ENCODE peak calls at places on chromosomes 13 and 19, in ten cellular contexts. E is RWPE1; W is activated T-helper 1 cell treated with anti-CD3 and anti-CD28 coated beads, Interleukin-12 subunit alpha, Interleukin-12 subunit beta, Interleukin-2, Interleukin-4 antibody, amounts not matched to agents 30 ng/mL and 10 ng/mL and 1 ng/mL, durations not matched to agents 14 hours and 24 hours and 36 hours; D is H4; G is stimulated activated CD4-positive, alpha-beta T cell treated with anti-CD3 and anti-CD28 coated beads, Interleukin-1b, Interleukin-23, amount 100 ng/mL, for 1 hour; Z is frontal cortex; F is NCI-H345; P is ELR; O is hippocampal formation; I is fibroblast of pulmonary artery. T is an unnamed sample.
A peak's percentile ranks its signal among the peaks of the same experiment; 100 is the strongest.

GRCh38 chr19:49985926-49986325 is 25.0 kb upstream of the SIGLEC11 start:
- DNase-seq in G (no peak), I (no peak), Z (no peak), P (no peak), W (no peak), F (no peak), D (no peak), E (no peak), O (no peak), T (no peak)

GRCh38 chr19:43507880-43508279 is 3.3 kb upstream of the PHLDB3 start:
- DNase-seq in W (no peak), D (no peak), O (no peak), E (no peak), P (no peak), Z (no peak), I (no peak), G (no peak), F (no peak), T (no peak)

GRCh38 chr19:34676697-34677385 is at the start of gene SCGB2B2:
- DNase-seq in W (no peak), F (peak; percentile 99), G (peak; percentile 50), I (no peak), Z (peak; percentile 77), O (peak; percentile 94), P (no peak), D (peak; percentile 57), E (peak; percentile 61), T (peak; percentile 71)

GRCh38 chr13:46523972-46524737 is 28.8 kb upstream of the LRCH1 start:
- DNase-seq in G (no peak), E (no peak), D (no peak), P (no peak), Z (peak; percentile 27), I (peak; percentile 84), F (no peak), O (no peak), W (no peak), T (peak; percentile 2)

GRCh38 chr19:6705931-6706632 is 14.4 kb downstream of the C3 start:
- DNase-seq in D (no peak), F (no peak), G (no peak), O (no peak), P (no peak), Z (no peak), E (no peak), W (no peak), I (no peak), T (no peak)

GRCh38 chr19:16324064-16324383 is 602 bp upstream of the KLF2 start:
- DNase-seq in I (no peak), D (no peak), E (no peak), F (no peak), Z (no peak), G (no peak), P (no peak), W (no peak), O (no peak), T (no peak)

GRCh38 chr19:8481191-8481590 is 21.2 kb downstream of the PRAM1 start:
- DNase-seq in O (no peak), E (no peak), Z (no peak), P (no peak), I (no peak), F (no peak), W (no peak), D (no peak), G (no peak), T (no peak)

GRCh38 chr13:95267662-95268369 is 33.4 kb downstream of the ABCC4 start:
- DNase-seq in P (peak; percentile 92), Z (no peak), F (peak; percentile 34), O (no peak), G (no peak), E (peak; percentile 44), W (no peak), I (peak; percentile 88), D (peak; percentile 86), T (no peak)

GRCh38 chr13:95388420-95389079 is 87.3 kb upstream of the ABCC4 start:
- DNase-seq in D (no peak), P (no peak), W (no peak), O (no peak), G (no peak), I (no peak), Z (no peak), F (no peak), E (no peak), T (no peak)

GRCh38 chr13:113928701-113929627 is 44.9 kb downstream of the C13orf46 start:
- DNase-seq in I (peak; percentile 75), E (no peak), P (peak; percentile 76), D (no peak), F (no peak), Z (peak; percentile 57), O (peak; percentile 44), G (no peak), W (no peak), T (peak; percentile 22)

GRCh38 chr13:113741101-113741731 is 17.8 kb upstream of the TMEM255B start:
- DNase-seq in O (no peak), W (no peak), D (no peak), G (no peak), Z (no peak), I (no peak), P (no peak), F (no peak), E (no peak), T (no peak)

GRCh38 chr13:103935117-103935516 is 868.9 kb upstream of the SLC10A2 start:
- DNase-seq in F (no peak), E (no peak), O (no peak), G (no peak), D (no peak), P (peak; percentile 2), W (no peak), I (no peak), Z (no peak), T (no peak)

GRCh38 chr19:44683434-44684210 is 12.3 kb downstream of the CEACAM19 start:
- DNase-seq in O (no peak), G (no peak), I (no peak), D (no peak), P (no peak), Z (no peak), F (no peak), W (no peak), E (no peak), T (no peak)

GRCh38 chr19:45305421-45305820 is 17.3 kb downstream of the CKM start:
- DNase-seq in I (peak; percentile 52), D (no peak), P (peak; percentile 31), F (no peak), Z (no peak), W (no peak), G (no peak), O (no peak), E (no peak), T (no peak)

GRCh38 chr13:62583466-62583865 is 1167.8 kb upstream of the PCDH20 start:
- DNase-seq in P (peak; percentile 11), Z (no peak), D (no peak), G (no peak), I (no peak), O (no peak), W (no peak), F (no peak), E (no peak), T (no peak)

GRCh38 chr19:46115396-46116109 is 8.9 kb downstream of the IGFL3 start:
- DNase-seq in I (peak; percentile 30), D (peak; percentile 82), F (no peak), G (no peak), W (no peak), O (no peak), E (peak; percentile 93), Z (no peak), P (peak; percentile 73), T (no peak)

GRCh38 chr19:39154626-39155100 is 29.1 kb downstream of the PAK4 start:
- DNase-seq in O (no peak), W (no peak), F (no peak), I (no peak), D (no peak), Z (no peak), E (peak; percentile 74), G (no peak), P (no peak), T (no peak)

GRCh38 chr13:75996582-75996981 is 360.5 kb downstream of the LMO7 start:
- DNase-seq in Z (no peak), E (no peak), D (no peak), F (no peak), O (no peak), W (no peak), P (no peak), I (no peak), G (no peak), T (no peak)

GRCh38 chr13:44259045-44260042 is 114.3 kb upstream of the SERP2 start:
- DNase-seq in I (peak; percentile 68), O (no peak), P (peak; percentile 62), G (peak; percentile 54), W (peak; percentile 62), F (no peak), D (peak; percentile 50), Z (no peak), E (peak; percentile 25), T (no peak)

GRCh38 chr13:51557875-51558604 is 26.2 kb upstream of the WDFY2 start:
- DNase-seq in P (peak; percentile 90), E (peak; percentile 80), W (no peak), F (no peak), D (no peak), Z (no peak), I (peak; percentile 84), G (no peak), O (no peak), T (no peak)

GRCh38 chr13:113147206-113147605 is 11.2 kb upstream of the PROZ start:
- DNase-seq in W (no peak), P (no peak), D (no peak), I (no peak), Z (no peak), O (no peak), E (no peak), G (no peak), F (no peak), T (no peak)

GRCh38 chr13:96994030-96994848 is at the start of gene OXGR1:
- DNase-seq in O (peak; percentile 24), W (no peak), P (no peak), Z (no peak), D (no peak), I (no peak), E (peak; percentile 6), G (no peak), F (no peak), T (peak; percentile 20)

GRCh38 chr13:92677571-92677970 is 549.0 kb upstream of the GPC6 start:
- DNase-seq in I (no peak), F (no peak), P (no peak), W (no peak), E (no peak), D (no peak), O (no peak), Z (no peak), G (no peak), T (no peak)

GRCh38 chr19:51127755-51128154 is 3.0 kb downstream of the SIGLEC9 start:
- DNase-seq in O (no peak), F (no peak), G (no peak), W (no peak), Z (no peak), P (peak; percentile 61), D (peak; percentile 46), I (peak; percentile 86), E (no peak), T (no peak)

GRCh38 chr13:24148414-24149305 is 11.9 kb upstream of the SPATA13 start:
- DNase-seq in G (no peak), F (no peak), Z (no peak), D (peak; percentile 98), E (peak; percentile 91), P (peak; percentile 99), W (no peak), O (no peak), I (peak; percentile 97), T (no peak)

GRCh38 chr13:99689955-99690354 is 188.7 kb downstream of the TM9SF2 start:
- DNase-seq in P (no peak), O (no peak), W (no peak), F (no peak), I (no peak), E (no peak), D (no peak), G (no peak), Z (no peak), T (no peak)

GRCh38 chr19:16066611-16067104 is 9.6 kb upstream of the TPM4 start:
- DNase-seq in O (no peak), D (peak; percentile 84), E (peak; percentile 72), I (peak; percentile 80), Z (peak; percentile 42), F (no peak), W (no peak), G (no peak), P (peak; percentile 65), T (peak; percentile 38)

GRCh38 chr13:24746618-24747247 is 17.2 kb upstream of the RNF17 start:
- DNase-seq in G (no peak), E (no peak), I (no peak), F (no peak), P (peak; percentile 15), W (no peak), D (no peak), Z (no peak), O (no peak), T (no peak)